ENCODE peak calls at places on chromosomes 16 and 17, in seven cellular contexts. One of them, this sample, is unnamed.
A peak's percentile ranks its signal among the peaks of the same experiment; 100 is the strongest.

GRCh38 chr17:81794509-81794908 is 9.4 kb upstream of the GCGR start:
- DNase-seq in neuronal stem cell: no peak
- DNase-seq in CD8-positive, alpha-beta memory T cell: no peak
- DNase-seq in astrocyte of the spinal cord: no peak
- DNase-seq in fibroblast of the aortic adventitia: peak; percentile 39
- DNase-seq in psoas muscle: no peak
- DNase-seq in tibial nerve: no peak
- DNase-seq in this sample: no peak

GRCh38 chr16:88938933-88939813 is 37.8 kb downstream of the CBFA2T3 start:
- DNase-seq in neuronal stem cell: no peak
- DNase-seq in CD8-positive, alpha-beta memory T cell: no peak
- DNase-seq in astrocyte of the spinal cord: no peak
- DNase-seq in fibroblast of the aortic adventitia: no peak
- DNase-seq in psoas muscle: no peak
- DNase-seq in tibial nerve: no peak
- DNase-seq in this sample: no peak

GRCh38 chr17:8152981-8153549 is 861 bp upstream of the PER1 start:
- DNase-seq in neuronal stem cell: no peak
- DNase-seq in CD8-positive, alpha-beta memory T cell: no peak
- DNase-seq in astrocyte of the spinal cord: no peak
- DNase-seq in fibroblast of the aortic adventitia: peak; percentile 15
- DNase-seq in psoas muscle: no peak
- DNase-seq in tibial nerve: peak; percentile 32
- DNase-seq in this sample: no peak

GRCh38 chr17:57084361-57084801 is 665 bp upstream of the AKAP1 start:
- DNase-seq in neuronal stem cell: no peak
- DNase-seq in CD8-positive, alpha-beta memory T cell: no peak
- DNase-seq in astrocyte of the spinal cord: no peak
- DNase-seq in fibroblast of the aortic adventitia: no peak
- DNase-seq in psoas muscle: no peak
- DNase-seq in tibial nerve: no peak
- DNase-seq in this sample: no peak

GRCh38 chr17:83199500-83200201 is 120.2 kb downstream of the METRNL start:
- DNase-seq in neuronal stem cell: no peak
- DNase-seq in CD8-positive, alpha-beta memory T cell: peak; percentile 34
- DNase-seq in astrocyte of the spinal cord: peak; percentile 43
- DNase-seq in fibroblast of the aortic adventitia: no peak
- DNase-seq in psoas muscle: peak; percentile 78
- DNase-seq in tibial nerve: peak; percentile 58
- DNase-seq in this sample: no peak

GRCh38 chr17:68089881-68090280 is 54.3 kb downstream of the KPNA2 start:
- DNase-seq in neuronal stem cell: no peak
- DNase-seq in CD8-positive, alpha-beta memory T cell: no peak
- DNase-seq in astrocyte of the spinal cord: no peak
- DNase-seq in fibroblast of the aortic adventitia: no peak
- DNase-seq in psoas muscle: no peak
- DNase-seq in tibial nerve: peak; percentile 23
- DNase-seq in this sample: no peak

GRCh38 chr17:42282478-42283080 is 5.7 kb upstream of the STAT5A start:
- DNase-seq in neuronal stem cell: no peak
- DNase-seq in CD8-positive, alpha-beta memory T cell: no peak
- DNase-seq in astrocyte of the spinal cord: no peak
- DNase-seq in fibroblast of the aortic adventitia: no peak
- DNase-seq in psoas muscle: peak; percentile 2
- DNase-seq in tibial nerve: no peak
- DNase-seq in this sample: no peak

GRCh38 chr16:78763821-78764440 is 664.5 kb downstream of the WWOX start:
- DNase-seq in neuronal stem cell: no peak
- DNase-seq in CD8-positive, alpha-beta memory T cell: no peak
- DNase-seq in astrocyte of the spinal cord: no peak
- DNase-seq in fibroblast of the aortic adventitia: no peak
- DNase-seq in psoas muscle: no peak
- DNase-seq in tibial nerve: no peak
- DNase-seq in this sample: no peak

GRCh38 chr17:34570491-34570890 is 8.9 kb upstream of the TMEM132E start:
- DNase-seq in neuronal stem cell: no peak
- DNase-seq in CD8-positive, alpha-beta memory T cell: no peak
- DNase-seq in astrocyte of the spinal cord: no peak
- DNase-seq in fibroblast of the aortic adventitia: no peak
- DNase-seq in psoas muscle: no peak
- DNase-seq in tibial nerve: no peak
- DNase-seq in this sample: no peak

GRCh38 chr16:55642611-55643010 is 13.2 kb upstream of the SLC6A2 start:
- DNase-seq in neuronal stem cell: no peak
- DNase-seq in CD8-positive, alpha-beta memory T cell: no peak
- DNase-seq in astrocyte of the spinal cord: no peak
- DNase-seq in fibroblast of the aortic adventitia: no peak
- DNase-seq in psoas muscle: no peak
- DNase-seq in tibial nerve: no peak
- DNase-seq in this sample: no peak

GRCh38 chr16:69532761-69533459 is 32.9 kb upstream of the NFAT5 start:
- DNase-seq in neuronal stem cell: no peak
- DNase-seq in CD8-positive, alpha-beta memory T cell: no peak
- DNase-seq in astrocyte of the spinal cord: no peak
- DNase-seq in fibroblast of the aortic adventitia: no peak
- DNase-seq in psoas muscle: no peak
- DNase-seq in tibial nerve: no peak
- DNase-seq in this sample: no peak

GRCh38 chr17:68437979-68438877 is 19.1 kb downstream of the WIPI1 start:
- DNase-seq in neuronal stem cell: no peak
- DNase-seq in CD8-positive, alpha-beta memory T cell: peak; percentile 26
- DNase-seq in astrocyte of the spinal cord: peak; percentile 16
- DNase-seq in fibroblast of the aortic adventitia: peak; percentile 53
- DNase-seq in psoas muscle: no peak
- DNase-seq in tibial nerve: no peak
- DNase-seq in this sample: no peak

GRCh38 chr17:37060094-37060493 is 111.3 kb downstream of the AATF start:
- DNase-seq in neuronal stem cell: no peak
- DNase-seq in CD8-positive, alpha-beta memory T cell: no peak
- DNase-seq in astrocyte of the spinal cord: no peak
- DNase-seq in fibroblast of the aortic adventitia: no peak
- DNase-seq in psoas muscle: no peak
- DNase-seq in tibial nerve: no peak
- DNase-seq in this sample: no peak

GRCh38 chr16:733382-734207 is 6.7 kb downstream of the HAGHL start:
- DNase-seq in neuronal stem cell: no peak
- DNase-seq in CD8-positive, alpha-beta memory T cell: no peak
- DNase-seq in astrocyte of the spinal cord: no peak
- DNase-seq in fibroblast of the aortic adventitia: no peak
- DNase-seq in psoas muscle: no peak
- DNase-seq in tibial nerve: no peak
- DNase-seq in this sample: peak; percentile 51

GRCh38 chr16:89863741-89864391 is 9.5 kb upstream of the TCF25 start:
- DNase-seq in neuronal stem cell: no peak
- DNase-seq in CD8-positive, alpha-beta memory T cell: peak; percentile 40
- DNase-seq in astrocyte of the spinal cord: peak; percentile 20
- DNase-seq in fibroblast of the aortic adventitia: peak; percentile 48
- DNase-seq in psoas muscle: no peak
- DNase-seq in tibial nerve: peak; percentile 29
- DNase-seq in this sample: no peak

GRCh38 chr16:85819711-85820110 is 20.2 kb downstream of the COX4I1 start:
- DNase-seq in neuronal stem cell: no peak
- DNase-seq in CD8-positive, alpha-beta memory T cell: no peak
- DNase-seq in astrocyte of the spinal cord: no peak
- DNase-seq in fibroblast of the aortic adventitia: no peak
- DNase-seq in psoas muscle: no peak
- DNase-seq in tibial nerve: no peak
- DNase-seq in this sample: no peak

GRCh38 chr16:50390914-50391700 is 22.3 kb upstream of the BRD7 start:
- DNase-seq in neuronal stem cell: no peak
- DNase-seq in CD8-positive, alpha-beta memory T cell: no peak
- DNase-seq in astrocyte of the spinal cord: no peak
- DNase-seq in fibroblast of the aortic adventitia: no peak
- DNase-seq in psoas muscle: no peak
- DNase-seq in tibial nerve: no peak
- DNase-seq in this sample: no peak

GRCh38 chr16:15966420-15967222 is 17.2 kb downstream of the ABCC1 start:
- DNase-seq in neuronal stem cell: no peak
- DNase-seq in CD8-positive, alpha-beta memory T cell: no peak
- DNase-seq in astrocyte of the spinal cord: peak; percentile 77
- DNase-seq in fibroblast of the aortic adventitia: peak; percentile 85
- DNase-seq in psoas muscle: peak; percentile 62
- DNase-seq in tibial nerve: no peak
- DNase-seq in this sample: no peak

GRCh38 chr16:53908731-53909130 is 204.8 kb downstream of the FTO start:
- DNase-seq in neuronal stem cell: no peak
- DNase-seq in CD8-positive, alpha-beta memory T cell: no peak
- DNase-seq in astrocyte of the spinal cord: no peak
- DNase-seq in fibroblast of the aortic adventitia: peak; percentile 14
- DNase-seq in psoas muscle: no peak
- DNase-seq in tibial nerve: no peak
- DNase-seq in this sample: no peak

GRCh38 chr17:6749519-6749918 is 6.3 kb upstream of the XAF1 start:
- DNase-seq in neuronal stem cell: no peak
- DNase-seq in CD8-positive, alpha-beta memory T cell: no peak
- DNase-seq in astrocyte of the spinal cord: peak; percentile 16
- DNase-seq in fibroblast of the aortic adventitia: peak; percentile 16
- DNase-seq in psoas muscle: no peak
- DNase-seq in tibial nerve: no peak
- DNase-seq in this sample: no peak

GRCh38 chr16:22103371-22103890 is 11.1 kb downstream of the VWA3A start:
- DNase-seq in neuronal stem cell: no peak
- DNase-seq in CD8-positive, alpha-beta memory T cell: no peak
- DNase-seq in astrocyte of the spinal cord: no peak
- DNase-seq in fibroblast of the aortic adventitia: no peak
- DNase-seq in psoas muscle: no peak
- DNase-seq in tibial nerve: no peak
- DNase-seq in this sample: no peak

GRCh38 chr16:88618956-88619667 is 19.3 kb upstream of the IL17C start:
- DNase-seq in neuronal stem cell: no peak
- DNase-seq in CD8-positive, alpha-beta memory T cell: no peak
- DNase-seq in astrocyte of the spinal cord: no peak
- DNase-seq in fibroblast of the aortic adventitia: no peak
- DNase-seq in psoas muscle: no peak
- DNase-seq in tibial nerve: no peak
- DNase-seq in this sample: no peak

GRCh38 chr17:59377410-59377809 is 46.0 kb downstream of the YPEL2 start:
- DNase-seq in neuronal stem cell: no peak
- DNase-seq in CD8-positive, alpha-beta memory T cell: no peak
- DNase-seq in astrocyte of the spinal cord: peak; percentile 52
- DNase-seq in fibroblast of the aortic adventitia: peak; percentile 51
- DNase-seq in psoas muscle: no peak
- DNase-seq in tibial nerve: no peak
- DNase-seq in this sample: no peak

GRCh38 chr16:19687279-19687678 is 30.7 kb downstream of the KNOP1 start:
- DNase-seq in neuronal stem cell: no peak
- DNase-seq in CD8-positive, alpha-beta memory T cell: no peak
- DNase-seq in astrocyte of the spinal cord: no peak
- DNase-seq in fibroblast of the aortic adventitia: no peak
- DNase-seq in psoas muscle: no peak
- DNase-seq in tibial nerve: no peak
- DNase-seq in this sample: no peak

GRCh38 chr16:67176662-67177061 is 6.3 kb downstream of the NOL3 start:
- DNase-seq in neuronal stem cell: no peak
- DNase-seq in CD8-positive, alpha-beta memory T cell: no peak
- DNase-seq in astrocyte of the spinal cord: no peak
- DNase-seq in fibroblast of the aortic adventitia: no peak
- DNase-seq in psoas muscle: no peak
- DNase-seq in tibial nerve: no peak
- DNase-seq in this sample: no peak

GRCh38 chr17:48595107-48595999 is 1.8 kb upstream of the HOXB5 start:
- DNase-seq in neuronal stem cell: no peak
- DNase-seq in CD8-positive, alpha-beta memory T cell: no peak
- DNase-seq in astrocyte of the spinal cord: no peak
- DNase-seq in fibroblast of the aortic adventitia: no peak
- DNase-seq in psoas muscle: no peak
- DNase-seq in tibial nerve: no peak
- DNase-seq in this sample: no peak
- H3K4me3 ChIP-seq in neuronal stem cell: no peak overlapping the region
- H3K4me3 ChIP-seq in CD8-positive, alpha-beta memory T cell: no peak overlapping the region
- H3K4me3 ChIP-seq in astrocyte of the spinal cord: peak overlapping the region; percentile 57
- H3K4me3 ChIP-seq in fibroblast of the aortic adventitia: no peak overlapping the region
- H3K4me3 ChIP-seq in psoas muscle: no peak overlapping the region
- H3K4me3 ChIP-seq in tibial nerve: no peak overlapping the region
- H3K4me3 ChIP-seq in this sample: no peak overlapping the region

GRCh38 chr17:28749516-28750177 is 5.8 kb downstream of the TRAF4 start:
- DNase-seq in neuronal stem cell: no peak
- DNase-seq in CD8-positive, alpha-beta memory T cell: no peak
- DNase-seq in astrocyte of the spinal cord: no peak
- DNase-seq in fibroblast of the aortic adventitia: no peak
- DNase-seq in psoas muscle: peak; percentile 40
- DNase-seq in tibial nerve: no peak
- DNase-seq in this sample: no peak

GRCh38 chr17:28748852-28749515 is 5.2 kb downstream of the TRAF4 start:
- DNase-seq in neuronal stem cell: no peak
- DNase-seq in CD8-positive, alpha-beta memory T cell: no peak
- DNase-seq in astrocyte of the spinal cord: no peak
- DNase-seq in fibroblast of the aortic adventitia: no peak
- DNase-seq in psoas muscle: peak; percentile 55
- DNase-seq in tibial nerve: no peak
- DNase-seq in this sample: no peak

GRCh38 chr17:28747046-28747691 is 3.4 kb downstream of the TRAF4 start:
- DNase-seq in neuronal stem cell: no peak
- DNase-seq in CD8-positive, alpha-beta memory T cell: no peak
- DNase-seq in astrocyte of the spinal cord: no peak
- DNase-seq in fibroblast of the aortic adventitia: no peak
- DNase-seq in psoas muscle: peak; percentile 47
- DNase-seq in tibial nerve: no peak
- DNase-seq in this sample: peak; percentile 78

GRCh38 chr17:28746611-28747045 is 2.8 kb downstream of the TRAF4 start:
- DNase-seq in neuronal stem cell: no peak
- DNase-seq in CD8-positive, alpha-beta memory T cell: no peak
- DNase-seq in astrocyte of the spinal cord: no peak
- DNase-seq in fibroblast of the aortic adventitia: no peak
- DNase-seq in psoas muscle: peak; percentile 69
- DNase-seq in tibial nerve: no peak
- DNase-seq in this sample: peak; percentile 84

GRCh38 chr17:28747801-28748750 is 4.3 kb downstream of the TRAF4 start:
- DNase-seq in neuronal stem cell: no peak
- DNase-seq in CD8-positive, alpha-beta memory T cell: no peak
- DNase-seq in astrocyte of the spinal cord: no peak
- DNase-seq in fibroblast of the aortic adventitia: no peak
- DNase-seq in psoas muscle: peak; percentile 45
- DNase-seq in tibial nerve: no peak
- DNase-seq in this sample: no peak
- H3K4me3 ChIP-seq in neuronal stem cell: no peak overlapping the region
- H3K4me3 ChIP-seq in CD8-positive, alpha-beta memory T cell: no peak overlapping the region
- H3K4me3 ChIP-seq in astrocyte of the spinal cord: no peak overlapping the region
- H3K4me3 ChIP-seq in fibroblast of the aortic adventitia: no peak overlapping the region
- H3K4me3 ChIP-seq in psoas muscle: no peak overlapping the region
- H3K4me3 ChIP-seq in tibial nerve: no peak overlapping the region
- H3K4me3 ChIP-seq in this sample: no peak overlapping the region

DNA sequence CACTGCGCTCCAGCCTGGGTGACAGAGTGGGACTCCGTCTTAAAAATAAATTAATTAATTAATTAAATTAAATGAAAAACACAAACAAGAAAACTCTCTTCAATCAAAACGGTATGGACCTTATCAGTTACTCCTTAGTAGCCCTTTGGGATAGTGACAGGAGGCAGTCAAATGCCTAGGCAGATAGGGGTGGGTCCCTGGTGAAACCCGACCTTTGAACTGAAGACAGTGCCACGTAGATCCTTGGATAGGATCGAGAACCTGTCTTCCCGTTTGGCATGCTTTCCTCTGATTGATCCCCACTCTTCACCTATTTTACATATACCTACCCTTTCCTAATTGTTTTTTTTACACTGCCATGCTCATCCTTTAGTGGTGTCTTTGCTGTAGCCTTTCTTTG is 22.2 kb upstream of the DHRS7B start:
- DNase-seq in neuronal stem cell: no peak
- DNase-seq in CD8-positive, alpha-beta memory T cell: no peak
- DNase-seq in astrocyte of the spinal cord: no peak
- DNase-seq in fibroblast of the aortic adventitia: no peak
- DNase-seq in psoas muscle: no peak
- DNase-seq in tibial nerve: no peak
- DNase-seq in this sample: no peak
- H3K4me3 ChIP-seq in neuronal stem cell: no peak overlapping the region
- H3K4me3 ChIP-seq in CD8-positive, alpha-beta memory T cell: no peak overlapping the region
- H3K4me3 ChIP-seq in astrocyte of the spinal cord: no peak overlapping the region
- H3K4me3 ChIP-seq in fibroblast of the aortic adventitia: no peak overlapping the region
- H3K4me3 ChIP-seq in psoas muscle: no peak overlapping the region
- H3K4me3 ChIP-seq in tibial nerve: no peak overlapping the region
- H3K4me3 ChIP-seq in this sample: no peak overlapping the region

GRCh38 chr17:1690544-1691221 is 6.0 kb upstream of the PRPF8 start:
- DNase-seq in neuronal stem cell: no peak
- DNase-seq in CD8-positive, alpha-beta memory T cell: no peak
- DNase-seq in astrocyte of the spinal cord: no peak
- DNase-seq in fibroblast of the aortic adventitia: no peak
- DNase-seq in psoas muscle: no peak
- DNase-seq in tibial nerve: no peak
- DNase-seq in this sample: no peak
- H3K4me3 ChIP-seq in neuronal stem cell: no peak overlapping the region
- H3K4me3 ChIP-seq in CD8-positive, alpha-beta memory T cell: no peak overlapping the region
- H3K4me3 ChIP-seq in astrocyte of the spinal cord: no peak overlapping the region
- H3K4me3 ChIP-seq in fibroblast of the aortic adventitia: no peak overlapping the region
- H3K4me3 ChIP-seq in psoas muscle: no peak overlapping the region
- H3K4me3 ChIP-seq in tibial nerve: no peak overlapping the region
- H3K4me3 ChIP-seq in this sample: no peak overlapping the region

This sample was measured in Caco-2.